ENCODE peak calls at places on chromosomes 13 and 19, in four cellular contexts. One of them, this sample, is unnamed.

GRCh38 chr19:29817316-29817715 is 5.5 kb downstream of the CCNE1 start:
- DNase-seq in NCI-H2081 treated with DMSO at 0.1 percent for 48 hours: no peak
- DNase-seq in bronchial epithelial cell: no peak
- DNase-seq in kidney tubule cell: no peak
- DNase-seq in this sample: no peak

GRCh38 chr19:12880551-12881171 is 588 bp downstream of the DNASE2 start:
- DNase-seq in NCI-H2081 treated with DMSO at 0.1 percent for 48 hours: no peak
- DNase-seq in bronchial epithelial cell: no peak
- DNase-seq in kidney tubule cell: peak
- DNase-seq in this sample: no peak

GRCh38 chr13:44843403-44843802 is 145.9 kb downstream of the NUFIP1 start:
- DNase-seq in NCI-H2081 treated with DMSO at 0.1 percent for 48 hours: no peak
- DNase-seq in bronchial epithelial cell: peak
- DNase-seq in kidney tubule cell: peak
- DNase-seq in this sample: peak

GRCh38 chr13:94192576-94192975 is 286.9 kb downstream of the DCT start:
- DNase-seq in NCI-H2081 treated with DMSO at 0.1 percent for 48 hours: peak
- DNase-seq in bronchial epithelial cell: peak
- DNase-seq in kidney tubule cell: peak
- DNase-seq in this sample: peak

GRCh38 chr13:110649551-110649950 is 34.2 kb downstream of the NAXD start:
- DNase-seq in NCI-H2081 treated with DMSO at 0.1 percent for 48 hours: no peak
- DNase-seq in bronchial epithelial cell: no peak
- DNase-seq in kidney tubule cell: no peak
- DNase-seq in this sample: no peak

GRCh38 chr19:35911173-35911572 is 3.1 kb upstream of the TYROBP start:
- DNase-seq in NCI-H2081 treated with DMSO at 0.1 percent for 48 hours: no peak
- DNase-seq in bronchial epithelial cell: peak
- DNase-seq in kidney tubule cell: no peak
- DNase-seq in this sample: no peak

GRCh38 chr19:33300016-33300981 is 2.0 kb downstream of the CEBPA start:
- DNase-seq in NCI-H2081 treated with DMSO at 0.1 percent for 48 hours: no peak
- DNase-seq in bronchial epithelial cell: no peak
- DNase-seq in kidney tubule cell: no peak
- DNase-seq in this sample: peak

GRCh38 chr19:12838182-12838890 is at the start of gene MAST1:
- DNase-seq in NCI-H2081 treated with DMSO at 0.1 percent for 48 hours: no peak
- DNase-seq in bronchial epithelial cell: no peak
- DNase-seq in kidney tubule cell: peak
- DNase-seq in this sample: peak

GRCh38 chr13:105436946-105437345 is 1098.5 kb downstream of the EFNB2 start:
- DNase-seq in NCI-H2081 treated with DMSO at 0.1 percent for 48 hours: no peak
- DNase-seq in bronchial epithelial cell: no peak
- DNase-seq in kidney tubule cell: no peak
- DNase-seq in this sample: no peak

GRCh38 chr13:29840585-29840984 is 9.8 kb downstream of the UBL3 start:
- DNase-seq in NCI-H2081 treated with DMSO at 0.1 percent for 48 hours: no peak
- DNase-seq in bronchial epithelial cell: no peak
- DNase-seq in kidney tubule cell: no peak
- DNase-seq in this sample: no peak

GRCh38 chr19:38389101-38389925 is 816 bp downstream of the SPRED3 start:
- DNase-seq in NCI-H2081 treated with DMSO at 0.1 percent for 48 hours: no peak
- DNase-seq in bronchial epithelial cell: peak
- DNase-seq in kidney tubule cell: peak
- DNase-seq in this sample: peak

This sample was measured in epithelial cell of esophagus.